ENCODE peak calls at places on chromosomes 6 and 20, in four cellular contexts. J, C, W and D are unnamed samples.

GRCh38 chr6:75414445-75415021 is 79.1 kb downstream of the FILIP1 start:
- DNase-seq in J (no peak), C (no peak), W (no peak), D (no peak)

GRCh38 chr6:97440590-97441176 is 157.7 kb upstream of the MMS22L start:
- DNase-seq in J (no peak), C (no peak), W (peak; percentile 75), D (no peak)

GRCh38 chr6:16909599-16910360 is 148.5 kb upstream of the ATXN1 start:
- DNase-seq in J (no peak), C (no peak), W (no peak), D (no peak)

GRCh38 chr6:151044465-151045441 is 179.3 kb downstream of the MTHFD1L start:
- DNase-seq in J (no peak), C (peak; percentile 73), W (peak; percentile 52), D (peak; percentile 97)

GRCh38 chr6:140979642-140980091 is 1153.1 kb upstream of the GJE1 start:
- DNase-seq in J (no peak), C (peak; percentile 51), W (no peak), D (peak; percentile 33)

GRCh38 chr20:15992564-15992963 is 580.7 kb downstream of the KIF16B start:
- DNase-seq in J (no peak), C (no peak), W (no peak), D (no peak)

GRCh38 chr6:142313284-142313683 is 11.5 kb downstream of the ADGRG6 start:
- DNase-seq in J (no peak), C (no peak), W (no peak), D (no peak)

GRCh38 chr6:53347250-53347920 is 1.4 kb downstream of the ELOVL5 start:
- DNase-seq in J (no peak), C (peak; percentile 43), W (no peak), D (peak; percentile 29)

GRCh38 chr6:122393339-122393896 is 6.0 kb upstream of the HSF2 start:
- DNase-seq in J (no peak), C (no peak), W (peak; percentile 37), D (no peak)

GRCh38 chr20:59920944-59921343 is 12.5 kb downstream of the SYCP2 start:
- DNase-seq in J (no peak), C (no peak), W (no peak), D (no peak)

GRCh38 chr6:101085327-101085726 is 204.2 kb upstream of the ASCC3 start:
- DNase-seq in J (no peak), C (no peak), W (peak; percentile 18), D (no peak)
- H3K4me1 ChIP-seq in J (no peaks in the 10 kb centered on the region), C (no peaks in the 10 kb centered on the region), W (peaks cover 37% of the 10 kb centered on the region), D (no peaks in the 10 kb centered on the region)

GRCh38 chr20:53755733-53756523 is 162.3 kb upstream of the ZNF217 start:
- DNase-seq in J (no peak), C (no peak), W (no peak), D (no peak)
- H3K4me1 ChIP-seq in J (peaks cover 12% of the 10 kb centered on the region), C (peaks cover 8% of the 10 kb centered on the region), W (peaks cover 39% of the 10 kb centered on the region), D (peaks cover 16% of the 10 kb centered on the region)

GRCh38 chr6:45478235-45478634 is 100.5 kb upstream of the SUPT3H start:
- DNase-seq in J (no peak), C (no peak), W (no peak), D (no peak)
- H3K4me1 ChIP-seq in J (peaks cover 29% of the 10 kb centered on the region), C (peaks cover 5% of the 10 kb centered on the region), W (peaks cover 12% of the 10 kb centered on the region), D (peaks cover 14% of the 10 kb centered on the region)

GRCh38 chr6:1347187-1347560 is 35.3 kb downstream of the FOXQ1 start:
- DNase-seq in J (no peak), C (no peak), W (no peak), D (no peak)
- H3K4me1 ChIP-seq in J (peaks cover 22% of the 10 kb centered on the region), C (no peaks in the 10 kb centered on the region), W (peaks cover 15% of the 10 kb centered on the region), D (no peaks in the 10 kb centered on the region)

DNA sequence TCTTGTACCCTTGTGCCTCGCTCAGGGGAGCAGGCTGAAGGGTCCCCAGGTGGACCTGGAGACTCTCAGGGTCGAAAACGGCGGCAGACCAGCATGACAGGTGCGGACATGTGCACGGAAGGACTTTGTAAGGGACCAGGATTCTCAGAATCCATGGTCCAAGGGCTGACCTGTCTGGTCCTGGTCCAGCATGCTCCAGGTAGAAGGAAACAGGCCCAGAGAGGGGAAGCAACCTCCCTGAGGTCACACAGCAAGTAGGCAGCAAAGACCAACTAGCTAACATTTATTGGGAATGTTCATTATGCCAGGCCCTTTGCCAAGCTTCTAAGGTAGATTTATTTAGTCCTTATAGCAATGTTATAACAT is 5.9 kb downstream of the CDKN1A start:
- DNase-seq in J (no peak), C (no peak), W (no peak), D (no peak)
- H3K4me1 ChIP-seq in J (peaks cover 45% of the 10 kb centered on the region), C (no peaks in the 10 kb centered on the region), W (no peaks in the 10 kb centered on the region), D (peaks cover 44% of the 10 kb centered on the region)

GRCh38 chr6:21500894-21501293 is 92.7 kb upstream of the SOX4 start:
- DNase-seq in J (no peak), C (no peak), W (no peak), D (peak; percentile 97)
- H3K4me1 ChIP-seq in J (no peaks in the 10 kb centered on the region), C (no peaks in the 10 kb centered on the region), W (no peaks in the 10 kb centered on the region), D (peaks cover 31% of the 10 kb centered on the region)

GRCh38 chr20:4167261-4168004 is 152.1 kb upstream of the RNF24 start:
- DNase-seq in J (no peak), C (no peak), W (peak; percentile 65), D (no peak)

GRCh38 chr20:4169360-4170214 is 154.2 kb upstream of the RNF24 start:
- DNase-seq in J (no peak), C (no peak), W (no peak), D (no peak)

GRCh38 chr20:4164246-4164645 is 148.9 kb upstream of the RNF24 start:
- DNase-seq in J (no peak), C (no peak), W (no peak), D (no peak)

GRCh38 chr20:4165984-4166725 is 150.8 kb upstream of the RNF24 start:
- DNase-seq in J (no peak), C (no peak), W (no peak), D (no peak)

DNA sequence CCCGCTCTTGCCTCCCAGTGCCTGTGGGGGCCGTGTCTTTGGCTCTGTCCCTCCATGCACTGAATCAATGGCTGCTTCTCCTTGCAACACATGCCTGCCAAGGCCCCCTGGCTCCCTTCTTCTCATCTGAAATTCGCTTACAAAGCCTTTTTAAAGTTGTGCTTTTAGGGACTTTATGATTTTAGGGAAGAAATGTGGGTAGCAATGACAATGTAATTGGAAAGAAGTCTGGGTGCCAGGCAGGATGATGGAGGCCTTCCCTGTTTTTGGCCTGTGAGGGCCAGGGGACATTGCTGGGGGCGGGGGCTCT is 151.3 kb upstream of the RNF24 start:
- DNase-seq in J (no peak), C (no peak), W (no peak), D (no peak)
- H3K4me1 ChIP-seq in J (peaks cover 10% of the 10 kb centered on the region), C (peaks cover 6% of the 10 kb centered on the region), W (peaks cover 53% of the 10 kb centered on the region), D (peaks cover 22% of the 10 kb centered on the region)

GRCh38 chr20:33648396-33649004 is 13.6 kb upstream of the C20orf144 start:
- DNase-seq in J (no peak), C (no peak), W (no peak), D (no peak)
- H3K4me1 ChIP-seq in J (peaks cover 28% of the 10 kb centered on the region), C (peaks cover 60% of the 10 kb centered on the region), W (no peaks in the 10 kb centered on the region), D (peaks cover 27% of the 10 kb centered on the region)

DNA sequence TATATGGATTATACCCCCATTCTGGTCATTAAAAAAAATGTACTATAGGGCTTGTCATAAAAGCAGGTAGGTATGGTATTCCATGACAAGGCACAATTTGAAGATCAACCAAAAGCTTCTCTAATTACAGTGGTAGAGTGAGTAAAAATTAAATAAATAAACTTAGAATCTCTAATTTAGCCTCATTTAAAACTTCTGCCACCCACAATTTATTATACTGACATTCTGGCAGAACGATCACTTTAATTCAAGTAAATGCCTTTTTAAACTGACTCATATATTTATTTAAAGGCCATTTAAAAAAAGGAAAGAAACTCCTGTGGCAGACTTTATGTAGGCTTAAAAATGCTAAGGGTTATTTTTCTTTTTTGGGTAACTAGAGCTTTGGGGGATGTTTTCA is 68.3 kb upstream of the PHACTR2 start:
- DNase-seq in J (no peak), C (no peak), W (no peak), D (no peak)
- H3K4me1 ChIP-seq in J (peaks cover 11% of the 10 kb centered on the region), C (no peaks in the 10 kb centered on the region), W (peaks cover 27% of the 10 kb centered on the region), D (no peaks in the 10 kb centered on the region)